ENCODE peak calls at places on chromosomes 4 and X, in seven cellular contexts. O is body of pancreas, Z is AG09309, F is foreskin fibroblast, X is right atrium auricular region, C is breast epithelium, N is GM12878. D is an unnamed sample.

GRCh38 chrX:122245175-122245574 is 938.9 kb upstream of the GRIA3 start:
- DNase-seq in O (no peak), Z (no peak), F (no peak), X (no peak), C (no peak), N (no peak), D (no peak)

GRCh38 chr4:48680848-48681568 is 99.1 kb downstream of the FRYL start:
- DNase-seq in O (no peak), Z (no peak), F (no peak), X (no peak), C (no peak), N (no peak), D (no peak)

GRCh38 chrX:123983240-123983639 is 21.7 kb downstream of the STAG2 start:
- DNase-seq in O (no peak), Z (no peak), F (no peak), X (no peak), C (no peak), N (no peak), D (no peak)

GRCh38 chrX:86805241-86805640 is 657.0 kb downstream of the DACH2 start:
- DNase-seq in O (no peak), Z (no peak), F (no peak), X (no peak), C (no peak), N (no peak), D (no peak)

GRCh38 chr4:142778908-142779307 is 67.2 kb downstream of the INPP4B start:
- DNase-seq in O (no peak), Z (no peak), F (peak; percentile 40), X (no peak), C (no peak), N (no peak), D (no peak)

GRCh38 chr4:76235915-76236314 is 15.6 kb upstream of the FAM47E start:
- DNase-seq in O (peak; percentile 55), Z (no peak), F (no peak), X (no peak), C (no peak), N (no peak), D (no peak)

GRCh38 chr4:165668694-165669093 is 204.3 kb upstream of the TLL1 start:
- DNase-seq in O (no peak), Z (no peak), F (peak; percentile 25), X (no peak), C (no peak), N (no peak), D (no peak)

GRCh38 chr4:6925357-6925836 is 15.8 kb downstream of the TBC1D14 start:
- DNase-seq in O (no peak), Z (no peak), F (no peak), X (peak; percentile 75), C (no peak), N (no peak), D (no peak)

GRCh38 chr4:147104768-147105167 is 159.1 kb upstream of the TTC29 start:
- DNase-seq in O (no peak), Z (no peak), F (no peak), X (no peak), C (no peak), N (no peak), D (no peak)

GRCh38 chr4:147160908-147161513 is 215.3 kb upstream of the TTC29 start:
- DNase-seq in O (no peak), Z (peak; percentile 14), F (peak; percentile 82), X (no peak), C (no peak), N (no peak), D (no peak)

GRCh38 chrX:19593684-19594083 is 78.4 kb upstream of the MAP3K15 start:
- DNase-seq in O (no peak), Z (no peak), F (peak; percentile 66), X (no peak), C (no peak), N (no peak), D (no peak)

GRCh38 chr4:8846864-8847263 is 24.8 kb downstream of the HMX1 start:
- DNase-seq in O (peak; percentile 2), Z (no peak), F (no peak), X (no peak), C (peak; percentile 12), N (no peak), D (no peak)

GRCh38 chr4:157824006-157824405 is 348.8 kb downstream of the GASK1B start:
- DNase-seq in O (no peak), Z (no peak), F (no peak), X (no peak), C (no peak), N (no peak), D (no peak)

GRCh38 chr4:72896515-72896914 is 173.0 kb downstream of the COX18 start:
- DNase-seq in O (no peak), Z (peak; percentile 85), F (peak; percentile 67), X (no peak), C (no peak), N (no peak), D (no peak)

GRCh38 chr4:165433529-165433928 is 54.7 kb downstream of the CPE start:
- DNase-seq in O (no peak), Z (no peak), F (no peak), X (no peak), C (no peak), N (no peak), D (no peak)

GRCh38 chr4:71833175-71833900 is 49.5 kb upstream of the GC start:
- DNase-seq in O (no peak), Z (no peak), F (no peak), X (no peak), C (no peak), N (no peak), D (no peak)

GRCh38 chr4:76526585-76526990 is 91.6 kb downstream of the SHROOM3 start:
- DNase-seq in O (peak; percentile 44), Z (no peak), F (peak; percentile 26), X (no peak), C (no peak), N (no peak), D (no peak)

GRCh38 chr4:182768821-182769220 is 148.4 kb downstream of the DCTD start:
- DNase-seq in O (no peak), Z (no peak), F (no peak), X (no peak), C (no peak), N (no peak), D (no peak)

GRCh38 chr4:156473175-156473574 is 498.4 kb downstream of the PDGFC start:
- DNase-seq in O (no peak), Z (no peak), F (no peak), X (no peak), C (no peak), N (no peak), D (peak; percentile 36)

GRCh38 chr4:176708771-176709311 is 83.9 kb downstream of the VEGFC start:
- DNase-seq in O (no peak), Z (no peak), F (peak; percentile 27), X (no peak), C (no peak), N (no peak), D (no peak)

GRCh38 chrX:110317079-110317819 is 636 bp downstream of the AMMECR1 start:
- DNase-seq in O (peak; percentile 14), Z (no peak), F (peak; percentile 23), X (no peak), C (peak; percentile 42), N (no peak), D (peak; percentile 55)

GRCh38 chrX:110318664-110318968 is 731 bp upstream of the AMMECR1 start:
- DNase-seq in O (no peak), Z (no peak), F (no peak), X (no peak), C (no peak), N (no peak), D (no peak)

GRCh38 chrX:110316351-110317078 is 1.4 kb downstream of the AMMECR1 start:
- DNase-seq in O (no peak), Z (no peak), F (no peak), X (no peak), C (no peak), N (no peak), D (no peak)

GRCh38 chrX:110317820-110318663 is at the start of gene AMMECR1:
- DNase-seq in O (peak; percentile 76), Z (peak; percentile 23), F (peak; percentile 91), X (peak; percentile 69), C (peak; percentile 66), N (no peak), D (peak; percentile 89)

DNA sequence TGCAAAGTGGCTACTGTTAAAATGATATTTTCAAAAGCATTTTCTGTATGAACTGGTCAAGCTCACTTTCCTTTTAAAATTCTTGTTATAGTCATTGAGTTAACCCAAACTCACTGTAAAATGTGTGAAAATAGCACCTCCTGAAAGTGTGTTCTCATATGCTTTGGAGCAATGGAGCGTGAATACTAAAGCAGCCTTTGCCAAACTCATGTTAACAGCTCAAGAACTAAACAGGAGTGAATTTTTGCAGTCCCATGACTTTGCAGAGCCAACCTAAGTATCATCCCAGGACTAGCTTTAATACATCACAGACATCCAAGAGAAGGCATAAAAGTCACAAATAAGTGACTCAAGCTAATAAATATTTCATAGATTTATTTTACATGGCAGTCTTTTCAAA is 2.3 kb downstream of the AMMECR1 start:
- DNase-seq in O (no peak), Z (no peak), F (no peak), X (no peak), C (no peak), N (peak; percentile 36), D (peak; percentile 22)
- H3K4me3 ChIP-seq in O (no peak overlapping the region), Z (peak overlapping the region; percentile 88), F (peak overlapping the region; percentile 67), X (no peak overlapping the region), C (no peak overlapping the region), N (peak overlapping the region; percentile 79), D (peak overlapping the region; percentile 78)

GRCh38 chrX:114344756-114345155 is 239.1 kb upstream of the HTR2C start:
- DNase-seq in O (no peak), Z (no peak), F (peak; percentile 9), X (no peak), C (no peak), N (no peak), D (no peak)
- TF ChIP-seq CTCF in O (peak; percentile 20), Z (peak; percentile 76), F (peak; percentile 51), X (peak; percentile 37), C (no peak), N (peak; percentile 73), D (peak; percentile 85)

GRCh38 chr4:930827-931193 is 1.3 kb downstream of the GAK start:
- DNase-seq in O (peak; percentile 9), Z (no peak), F (no peak), X (no peak), C (no peak), N (no peak), D (no peak)
- H3K4me3 ChIP-seq in O (no peak overlapping the region), Z (peak overlapping the region; percentile 99), F (peak overlapping the region; percentile 77), X (peak overlapping the region; percentile 100), C (peak overlapping the region; percentile 99), N (peak overlapping the region; percentile 81), D (peak overlapping the region; percentile 100)

GRCh38 chrX:104372547-104372946 is 117.8 kb upstream of the ESX1 start:
- DNase-seq in O (no peak), Z (no peak), F (no peak), X (no peak), C (no peak), N (no peak), D (no peak)

DNA sequence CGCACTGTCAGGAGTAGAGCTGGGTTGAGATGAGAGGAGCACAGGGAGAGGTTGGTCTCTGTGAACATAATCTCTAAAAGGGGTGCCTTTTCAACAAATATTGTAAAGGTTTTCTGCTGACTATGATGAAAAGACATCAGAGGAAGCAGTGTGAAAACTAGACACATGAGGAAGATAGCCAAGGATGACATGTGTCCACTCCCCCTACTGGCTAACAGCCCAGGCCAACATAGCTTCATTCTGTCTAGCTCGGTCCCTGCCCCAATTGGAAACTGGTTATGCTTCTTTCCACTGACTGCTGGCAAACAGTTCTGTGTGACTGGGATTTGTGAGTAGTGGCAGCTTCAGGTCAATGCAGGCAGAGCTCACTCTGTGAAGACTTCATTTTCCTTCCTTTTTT is 115.4 kb upstream of the ESX1 start:
- DNase-seq in O (no peak), Z (no peak), F (peak; percentile 2), X (no peak), C (peak; percentile 52), N (no peak), D (no peak)
- TF ChIP-seq CTCF in O (no peak), Z (no peak), F (no peak), X (peak; percentile 13), C (peak; percentile 34), N (no peak), D (no peak)

GRCh38 chr4:100187781-100188180 is 2.5 kb downstream of the DDIT4L start:
- DNase-seq in O (no peak), Z (no peak), F (no peak), X (no peak), C (no peak), N (no peak), D (no peak)
- H3K4me3 ChIP-seq in O (no peak overlapping the region), Z (no peak overlapping the region), F (no peak overlapping the region), X (no peak overlapping the region), C (no peak overlapping the region), N (no peak overlapping the region), D (no peak overlapping the region)